ENCODE peak calls at places on chromosomes 2 and 18, in eight cellular contexts. P, W, S, U, Q, M, B and K are unnamed samples.

GRCh38 chr2:3958969-3959368 is 255.6 kb downstream of the DCDC2C start:
- DNase-seq in P (no peak), W (no peak), S (no peak), U (no peak), Q (no peak), M (no peak), B (no peak), K (peak)

GRCh38 chr2:127175406-127175805 is 44.7 kb downstream of the CYP27C1 start:
- DNase-seq in P (peak), W (peak), S (peak), U (no peak), Q (peak), M (peak), B (no peak), K (peak)

GRCh38 chr18:45962866-45963265 is 4.3 kb downstream of the EPG5 start:
- DNase-seq in P (peak), W (no peak), S (peak), U (no peak), Q (no peak), M (peak), B (no peak), K (no peak)

GRCh38 chr2:80238692-80239469 is 65.7 kb downstream of the LRRTM1 start:
- DNase-seq in P (peak), W (peak), S (peak), U (no peak), Q (peak), M (peak), B (peak), K (no peak)

GRCh38 chr2:68251855-68252406 is 401 bp downstream of the PPP3R1 start:
- DNase-seq in P (no peak), W (no peak), S (peak), U (no peak), Q (peak), M (no peak), B (no peak), K (peak)

GRCh38 chr18:41745166-41746049 is 209.6 kb upstream of the PIK3C3 start:
- DNase-seq in P (peak), W (peak), S (peak), U (no peak), Q (peak), M (peak), B (peak), K (no peak)

GRCh38 chr2:129201636-129202035 is 777.8 kb upstream of the RAB6C start:
- DNase-seq in P (no peak), W (no peak), S (no peak), U (no peak), Q (no peak), M (no peak), B (no peak), K (no peak)

GRCh38 chr2:22497789-22498188 is 887.2 kb upstream of the KLHL29 start:
- DNase-seq in P (no peak), W (no peak), S (no peak), U (no peak), Q (no peak), M (no peak), B (no peak), K (no peak)

GRCh38 chr2:29923110-29923721 is 1.8 kb upstream of the ALK start:
- DNase-seq in P (peak), W (peak), S (peak), U (peak), Q (peak), M (peak), B (peak), K (peak)

GRCh38 chr2:29920631-29921559 is 491 bp downstream of the ALK start:
- DNase-seq in P (peak), W (no peak), S (peak), U (no peak), Q (peak), M (peak), B (peak), K (no peak)

GRCh38 chr2:29916571-29916970 is 4.8 kb downstream of the ALK start:
- DNase-seq in P (no peak), W (no peak), S (no peak), U (no peak), Q (no peak), M (no peak), B (no peak), K (no peak)

GRCh38 chr2:29920130-29920577 is 1.2 kb downstream of the ALK start:
- DNase-seq in P (peak), W (peak), S (peak), U (no peak), Q (peak), M (no peak), B (peak), K (no peak)

DNA sequence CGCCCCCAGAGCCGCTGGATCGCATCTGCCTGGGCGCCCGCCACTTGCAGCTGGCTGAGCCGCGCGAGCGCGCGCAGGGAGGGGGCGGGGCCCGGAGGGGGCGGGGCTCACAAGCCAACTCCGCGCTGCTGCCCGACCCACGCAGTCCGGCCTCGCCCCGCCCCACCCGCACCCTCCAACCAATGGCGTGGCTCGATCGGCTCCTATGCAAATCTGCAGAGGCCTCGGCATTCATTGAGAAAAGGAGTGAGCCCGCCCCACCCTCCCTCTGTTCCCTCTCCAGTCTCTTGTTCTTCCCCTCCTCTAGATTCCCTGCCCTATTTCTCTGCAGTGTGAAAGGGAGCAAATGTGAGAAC is at the start of gene ALK:
- DNase-seq in P (peak), W (peak), S (peak), U (peak), Q (peak), M (peak), B (peak), K (peak)
- H3K4me3 ChIP-seq in P (peak), W (no peak), S (peak), U (peak), Q (peak), M (peak), B (peak), K (no peak)

GRCh38 chr2:113799375-113799774 is 42.9 kb upstream of the SLC35F5 start:
- DNase-seq in P (no peak), W (no peak), S (peak), U (no peak), Q (no peak), M (no peak), B (no peak), K (no peak)
- TF ChIP-seq CTCF in P (peak), W (no peak), S (no peak), U (no peak), Q (no peak), M (no peak), B (no peak), K (no peak)

DNA sequence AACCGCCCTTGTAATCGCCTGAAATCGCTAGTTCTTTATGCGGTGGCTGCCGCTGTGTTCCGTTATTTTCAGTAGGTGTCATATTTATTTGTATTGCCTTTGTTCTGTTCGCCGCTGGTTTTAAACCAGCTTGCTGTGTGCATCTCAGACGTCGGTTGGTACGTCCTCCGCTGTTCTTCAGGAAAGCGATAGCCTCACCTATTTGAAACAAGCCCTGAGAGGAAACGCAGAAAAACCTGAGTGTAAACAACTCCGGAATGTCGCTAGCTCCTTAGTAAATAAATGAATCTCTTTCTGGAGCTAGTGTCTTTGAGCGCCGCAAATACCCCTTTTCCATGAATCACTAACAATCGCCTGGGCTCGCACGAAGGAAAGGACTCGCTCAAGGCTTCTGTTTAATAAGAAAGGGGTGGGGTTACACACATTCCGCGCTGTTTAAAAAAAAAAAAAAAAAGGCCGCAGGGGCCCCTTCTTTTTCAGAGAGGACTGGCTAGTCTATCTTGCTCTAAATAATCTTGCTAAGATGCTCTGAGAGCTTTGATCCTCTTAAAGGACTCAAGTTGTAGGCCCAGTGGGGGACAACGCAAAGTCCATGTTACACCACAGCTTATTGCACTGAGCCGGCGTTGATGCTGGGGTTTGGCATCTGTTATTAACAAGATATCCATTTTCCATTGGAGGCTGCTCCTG is 3.0 kb downstream of the HOXD8 start:
- DNase-seq in P (peak), W (no peak), S (peak), U (no peak), Q (no peak), M (peak), B (peak), K (no peak)
- H3K4me3 ChIP-seq in P (peak), W (no peak), S (no peak), U (peak), Q (no peak), M (peak), B (no peak), K (no peak)

GRCh38 chr2:119630121-119630520 is 48.9 kb upstream of the TMEM177 start:
- DNase-seq in P (no peak), W (no peak), S (no peak), U (no peak), Q (no peak), M (no peak), B (no peak), K (no peak)

GRCh38 chr2:119629323-119629825 is 49.6 kb upstream of the TMEM177 start:
- DNase-seq in P (no peak), W (no peak), S (no peak), U (no peak), Q (no peak), M (no peak), B (no peak), K (no peak)

GRCh38 chr2:119625226-119625625 is 53.8 kb upstream of the TMEM177 start:
- DNase-seq in P (no peak), W (no peak), S (no peak), U (no peak), Q (no peak), M (no peak), B (no peak), K (no peak)
- TF ChIP-seq CTCF in P (no peak), W (no peak), S (no peak), U (no peak), Q (no peak), M (no peak), B (no peak), K (no peak)

GRCh38 chr2:174595904-174596397 is 1.7 kb downstream of the WIPF1 start:
- DNase-seq in P (peak), W (no peak), S (no peak), U (no peak), Q (no peak), M (no peak), B (no peak), K (no peak)
- H3K4me3 ChIP-seq in P (no peak), W (no peak), S (no peak), U (no peak), Q (no peak), M (no peak), B (no peak), K (no peak)

GRCh38 chr18:37303009-37303408 is 262.6 kb downstream of the CELF4 start:
- DNase-seq in P (no peak), W (no peak), S (no peak), U (no peak), Q (no peak), M (no peak), B (peak), K (no peak)
- TF ChIP-seq CTCF in P (no peak), W (no peak), S (no peak), U (no peak), Q (no peak), M (no peak), B (no peak), K (no peak)

DNA sequence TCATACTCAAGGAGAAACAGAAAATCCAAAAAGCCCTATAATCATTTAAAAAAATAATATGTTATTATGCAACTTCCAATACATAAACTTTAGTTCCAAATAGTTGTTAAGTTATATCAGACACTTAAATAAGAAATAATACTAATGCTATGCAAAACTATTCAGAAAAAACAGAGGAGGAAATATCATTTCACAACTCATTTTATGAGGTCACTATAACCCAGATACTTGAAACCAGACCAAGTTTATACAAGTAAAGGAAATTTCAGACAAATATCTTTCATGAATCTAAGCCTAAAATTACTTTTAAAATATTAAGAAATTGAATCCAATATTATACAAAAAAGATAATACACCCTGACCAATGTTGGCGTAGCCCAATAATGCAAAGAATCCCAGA is 260.8 kb downstream of the CD226 start:
- DNase-seq in P (peak), W (no peak), S (peak), U (no peak), Q (no peak), M (peak), B (no peak), K (no peak)
- H3K4me3 ChIP-seq in P (no peak), W (no peak), S (no peak), U (no peak), Q (no peak), M (no peak), B (no peak), K (no peak)

GRCh38 chr18:3451166-3451988 is 1.4 kb downstream of the TGIF1 start:
- DNase-seq in P (peak), W (peak), S (peak), U (peak), Q (peak), M (peak), B (peak), K (peak)
- TF ChIP-seq CTCF in P (no peak), W (no peak), S (no peak), U (no peak), Q (no peak), M (no peak), B (no peak), K (no peak)

GRCh38 chr2:83594841-83595720 is 864.0 kb downstream of the SUCLG1 start:
- DNase-seq in P (no peak), W (no peak), S (peak), U (no peak), Q (no peak), M (no peak), B (no peak), K (no peak)
- H3K4me3 ChIP-seq in P (no peak), W (no peak), S (no peak), U (no peak), Q (no peak), M (no peak), B (no peak), K (no peak)